ENCODE peak calls at places on chromosomes 5 and 9, in four cellular contexts. H is mucosa of descending colon; X is activated CD8-positive, alpha-beta memory T cell treated with anti-CD3 and anti-CD28 coated beads for 48 hours; E is stimulated activated CD8-positive, alpha-beta memory T cell treated with anti-CD3 and anti-CD28 coated beads, Interleukin-4, amount 100 ng/mL, for 1 hour. P is an unnamed sample.

GRCh38 chr9:132516911-132517310 is 65.5 kb upstream of the BARHL1 start:
- DNase-seq in X (no peak), E (no peak), H (no peak), P (no peak)

GRCh38 chr9:89730715-89731114 is 125.9 kb downstream of the GADD45G start:
- DNase-seq in X (no peak), H (no peak), E (no peak), P (no peak)

GRCh38 chr9:75903785-75904360 is 13.4 kb downstream of the PCSK5 start:
- DNase-seq in X (no peak), H (no peak), E (no peak), P (no peak)

GRCh38 chr9:133707761-133708122 is 30.4 kb downstream of the SARDH start:
- DNase-seq in H (peak), E (no peak), X (no peak), P (no peak)

GRCh38 chr9:37914701-37915358 is 10.9 kb upstream of the SLC25A51 start:
- DNase-seq in X (no peak), E (no peak), H (no peak), P (no peak)

GRCh38 chr9:77020438-77021264 is 1.2 kb downstream of the FOXB2 start:
- DNase-seq in H (no peak), X (no peak), E (no peak), P (no peak)

GRCh38 chr5:94366811-94367210 is 251.6 kb downstream of the KIAA0825 start:
- DNase-seq in E (no peak), X (no peak), H (no peak), P (no peak)

GRCh38 chr5:66653380-66653779 is 57.2 kb downstream of the MAST4 start:
- DNase-seq in X (no peak), E (no peak), H (no peak), P (no peak)

GRCh38 chr5:35780236-35780635 is 76.5 kb upstream of the IL7R start:
- DNase-seq in X (no peak), E (no peak), H (no peak), P (peak)

GRCh38 chr9:120841930-120842684 is 615 bp downstream of the PSMD5 start:
- DNase-seq in H (no peak), X (no peak), E (peak), P (no peak)

GRCh38 chr5:18920966-18921365 is 1067.0 kb downstream of the CDH18 start:
- DNase-seq in X (no peak), H (no peak), E (no peak), P (no peak)

GRCh38 chr9:34927061-34927460 is 31.0 kb upstream of the PHF24 start:
- DNase-seq in H (no peak), X (no peak), E (no peak), P (no peak)

GRCh38 chr9:129888809-129889460 is 53.7 kb downstream of the USP20 start:
- DNase-seq in E (no peak), X (no peak), H (peak), P (no peak)

P was measured in T-helper 22 cell.